ENCODE peak calls at places on chromosome 7, in seven cellular contexts. B, P, Y, T, O, Q and K are unnamed samples.

GRCh38 chr7:81284576-81284975 is 365.7 kb upstream of the SEMA3C start:
- DNase-seq in B (peak; percentile 68), O (no peak), T (peak; percentile 73), Y (no peak), Q (peak; percentile 82), P (no peak), K (no peak)

GRCh38 chr7:80153446-80153845 is 18.8 kb downstream of the GNAI1 start:
- DNase-seq in B (no peak), Y (no peak), T (no peak), Q (peak; percentile 8), P (no peak), O (no peak), K (no peak)

GRCh38 chr7:80216996-80217842 is 82.6 kb downstream of the GNAI1 start:
- DNase-seq in B (no peak), Y (no peak), O (no peak), T (no peak), Q (no peak), P (no peak), K (no peak)

GRCh38 chr7:28776463-28777157 is 181.5 kb downstream of the TRIL start:
- DNase-seq in B (no peak), P (no peak), Y (no peak), Q (no peak), O (no peak), T (no peak), K (no peak)

GRCh38 chr7:143012001-143012400 is 14.9 kb downstream of the OR9A2 start:
- DNase-seq in P (no peak), Y (no peak), T (no peak), B (no peak), Q (no peak), O (no peak), K (no peak)

GRCh38 chr7:152894295-152895170 is 135.0 kb downstream of the ACTR3B start:
- DNase-seq in Y (peak; percentile 74), B (peak; percentile 29), Q (peak; percentile 47), O (peak; percentile 72), P (peak; percentile 66), T (no peak), K (no peak)

GRCh38 chr7:82263880-82264751 is 179.5 kb downstream of the CACNA2D1 start:
- DNase-seq in B (no peak), T (no peak), O (no peak), P (no peak), Y (no peak), Q (no peak), K (no peak)

GRCh38 chr7:151256410-151257045 is 8.0 kb upstream of the SMARCD3 start:
- DNase-seq in O (no peak), P (no peak), Q (peak; percentile 42), B (no peak), Y (no peak), T (no peak), K (no peak)

GRCh38 chr7:98217623-98218582 is 6.7 kb downstream of the BHLHA15 start:
- DNase-seq in T (no peak), B (no peak), Y (no peak), P (no peak), Q (no peak), O (no peak), K (no peak)

GRCh38 chr7:471191-471865 is 48.3 kb downstream of the PDGFA start:
- DNase-seq in T (no peak), P (no peak), O (no peak), Q (no peak), B (no peak), Y (no peak), K (no peak)

GRCh38 chr7:35003679-35004278 is 33.5 kb downstream of the DPY19L1 start:
- DNase-seq in P (no peak), Y (no peak), B (peak; percentile 94), Q (peak; percentile 88), O (peak; percentile 83), T (peak; percentile 88), K (peak; percentile 88)

GRCh38 chr7:98784216-98784785 is 85.5 kb downstream of the TMEM130 start:
- DNase-seq in P (no peak), T (no peak), Q (no peak), Y (no peak), B (no peak), O (no peak), K (no peak)

GRCh38 chr7:135448753-135449152 is 61.1 kb downstream of the CNOT4 start:
- DNase-seq in Q (no peak), P (no peak), T (no peak), O (no peak), B (no peak), Y (no peak), K (no peak)

GRCh38 chr7:45256309-45256708 is 98.7 kb downstream of the RAMP3 start:
- DNase-seq in Q (no peak), Y (no peak), T (no peak), P (no peak), B (no peak), O (no peak), K (no peak)

GRCh38 chr7:95104739-95105138 is 197.3 kb downstream of the PPP1R9A start:
- DNase-seq in T (peak; percentile 90), O (peak; percentile 76), P (no peak), Y (no peak), B (peak; percentile 76), Q (no peak), K (no peak)

DNA sequence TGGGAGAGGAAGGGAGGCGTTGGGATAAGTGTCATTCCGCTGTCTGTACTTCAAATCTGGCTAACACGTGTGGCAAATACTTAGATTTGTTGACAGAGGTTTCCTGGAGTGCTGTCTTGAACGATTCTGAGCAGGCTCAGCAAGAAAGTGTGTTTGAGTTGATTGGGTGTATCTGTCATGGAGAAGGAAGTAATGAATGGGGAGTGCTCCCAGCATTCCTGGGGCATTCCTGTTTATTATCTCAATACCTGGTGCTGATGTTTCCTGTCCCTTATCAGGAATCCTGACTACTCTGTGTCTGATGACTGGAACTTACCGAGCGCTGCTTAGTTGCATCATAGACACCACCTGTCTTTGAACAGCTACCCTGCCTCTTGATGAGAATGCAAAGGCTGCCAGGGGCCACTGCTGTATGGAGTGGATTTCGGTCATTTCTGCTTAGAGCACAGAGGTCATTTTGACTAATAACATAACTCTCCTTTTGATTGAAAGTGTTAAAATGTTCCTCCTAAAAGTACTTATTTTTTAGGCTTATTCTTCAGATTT is 40.9 kb upstream of the TMEM248 start:
- DNase-seq in O (peak; percentile 40), Y (no peak), P (no peak), Q (no peak), T (no peak), B (no peak), K (no peak)
- H4K20me1 ChIP-seq in O (no peaks in the 10 kb centered on the region), Y (no peaks in the 10 kb centered on the region), P (no peaks in the 10 kb centered on the region), Q (no peaks in the 10 kb centered on the region), T (no peaks in the 10 kb centered on the region), B (no peaks in the 10 kb centered on the region), K (no peaks in the 10 kb centered on the region)

GRCh38 chr7:92131764-92132330 is 2.4 kb downstream of the CYP51A1 start:
- DNase-seq in Y (no peak), B (no peak), P (no peak), Q (no peak), O (no peak), T (no peak), K (no peak)

GRCh38 chr7:92135100-92135429 is 788 bp upstream of the CYP51A1 start:
- DNase-seq in B (peak; percentile 19), Y (peak; percentile 39), P (no peak), O (peak; percentile 49), Q (peak; percentile 55), T (no peak), K (no peak)

GRCh38 chr7:92133737-92134270 is 473 bp downstream of the CYP51A1 start:
- DNase-seq in Q (peak; percentile 86), Y (peak; percentile 90), B (peak; percentile 41), P (peak; percentile 86), T (no peak), O (peak; percentile 86), K (peak; percentile 41)

GRCh38 chr7:92134271-92135099 is at the start of gene CYP51A1:
- DNase-seq in Q (peak; percentile 96), B (peak; percentile 84), Y (peak; percentile 93), P (peak; percentile 94), T (peak; percentile 93), O (peak; percentile 96), K (peak; percentile 95)

DNA sequence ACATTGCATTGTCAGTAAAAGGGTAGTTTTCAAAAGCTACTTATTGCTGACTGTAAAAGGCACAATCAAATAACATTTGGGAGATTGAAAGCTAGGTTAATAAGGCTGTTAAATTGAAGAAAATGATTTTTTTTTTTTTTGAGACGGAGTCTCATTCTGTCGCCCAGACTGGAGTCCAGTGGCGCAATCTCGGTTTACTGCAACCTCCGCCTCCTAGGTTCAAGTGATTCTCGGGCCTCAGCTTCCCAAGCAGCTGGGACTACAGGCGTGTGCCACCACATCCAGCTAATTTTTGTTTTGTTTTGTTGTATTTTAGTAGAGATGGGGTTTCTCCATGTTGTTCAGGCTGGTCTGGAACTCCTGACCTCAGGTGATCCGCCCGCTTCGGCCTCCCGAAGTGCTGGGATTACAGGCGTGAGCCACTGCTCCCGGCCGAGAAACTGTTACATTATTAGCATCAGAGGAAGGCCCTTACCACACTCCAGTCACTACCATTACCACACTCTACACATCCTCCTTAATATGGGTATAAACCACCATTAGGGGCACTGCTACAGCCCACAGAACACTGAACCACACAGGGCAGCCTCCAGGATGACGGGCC is 1.0 kb downstream of the CYP51A1 start:
- DNase-seq in T (peak; percentile 29), P (no peak), B (no peak), O (no peak), Y (no peak), Q (peak; percentile 58), K (no peak)
- H2AFZ ChIP-seq in T (peak overlapping the region; percentile 99), P (no peak overlapping the region), B (peak overlapping the region; percentile 96), O (peak overlapping the region; percentile 77), Y (no peak overlapping the region), Q (peak overlapping the region; percentile 98), K (peak overlapping the region; percentile 85)

GRCh38 chr7:141533149-141533949 is 17.9 kb upstream of the AGK start:
- DNase-seq in Q (peak; percentile 82), O (peak; percentile 92), T (peak; percentile 38), Y (peak; percentile 96), P (peak; percentile 71), B (peak; percentile 78), K (peak; percentile 41)
- H3K27ac ChIP-seq in Q (no peak overlapping the region), O (no peak overlapping the region), T (no peak overlapping the region), Y (no peak overlapping the region), P (no peak overlapping the region), B (no peak overlapping the region), K (no peak overlapping the region)

GRCh38 chr7:76346778-76347177 is 12.0 kb downstream of the YWHAG start:
- DNase-seq in B (no peak), P (no peak), Y (no peak), O (no peak), Q (no peak), T (no peak), K (no peak)
- H4K20me1 ChIP-seq in B (peaks cover 64% of the 10 kb centered on the region), P (no peaks in the 10 kb centered on the region), Y (peaks cover 90% of the 10 kb centered on the region), O (peaks cover 74% of the 10 kb centered on the region), Q (peaks cover 37% of the 10 kb centered on the region), T (peaks cover 31% of the 10 kb centered on the region), K (peaks cover 70% of the 10 kb centered on the region)

GRCh38 chr7:104931181-104931781 is 82.7 kb upstream of the KMT2E start:
- DNase-seq in Y (peak; percentile 9), B (no peak), T (no peak), P (no peak), O (no peak), Q (no peak), K (peak; percentile 15)
- H2AFZ ChIP-seq in Y (peak overlapping the region; percentile 56), B (no peak overlapping the region), T (no peak overlapping the region), P (no peak overlapping the region), O (no peak overlapping the region), Q (no peak overlapping the region), K (no peak overlapping the region)